ENCODE peak calls at places on chromosomes 2 and 18, in nine cellular contexts. One of them, this sample, is unnamed.

GRCh38 chr2:186410802-186411201 is 75.3 kb upstream of the ZC3H15 start:
- DNase-seq in non-pigmented ciliary epithelial cell: no peak
- DNase-seq in PC-9: no peak
- DNase-seq in NCI-H1417: no peak
- DNase-seq in T-helper 1 cell: no peak
- DNase-seq in T follicular helper cell: no peak
- DNase-seq in ovary: no peak
- DNase-seq in lung: no peak
- DNase-seq in omental fat pad: no peak
- DNase-seq in this sample: no peak

GRCh38 chr18:76256897-76257500 is 238.0 kb downstream of the ZNF516 start:
- DNase-seq in omental fat pad: no peak
- DNase-seq in non-pigmented ciliary epithelial cell: peak
- DNase-seq in NCI-H1417: peak
- DNase-seq in T follicular helper cell: no peak
- DNase-seq in T-helper 1 cell: no peak
- DNase-seq in ovary: peak
- DNase-seq in PC-9: peak
- DNase-seq in lung: no peak
- DNase-seq in this sample: no peak

GRCh38 chr2:201440182-201440581 is 11.1 kb downstream of the TRAK2 start:
- DNase-seq in T follicular helper cell: no peak
- DNase-seq in lung: peak
- DNase-seq in ovary: no peak
- DNase-seq in T-helper 1 cell: no peak
- DNase-seq in PC-9: peak
- DNase-seq in omental fat pad: no peak
- DNase-seq in non-pigmented ciliary epithelial cell: no peak
- DNase-seq in NCI-H1417: peak
- DNase-seq in this sample: no peak

GRCh38 chr2:130899306-130899705 is 62.6 kb downstream of the ARHGEF4 start:
- DNase-seq in T-helper 1 cell: no peak
- DNase-seq in ovary: no peak
- DNase-seq in T follicular helper cell: no peak
- DNase-seq in NCI-H1417: no peak
- DNase-seq in non-pigmented ciliary epithelial cell: no peak
- DNase-seq in omental fat pad: no peak
- DNase-seq in lung: no peak
- DNase-seq in PC-9: no peak
- DNase-seq in this sample: no peak

GRCh38 chr2:43178602-43179542 is 47.5 kb downstream of the ZFP36L2 start:
- DNase-seq in lung: peak
- DNase-seq in ovary: peak
- DNase-seq in NCI-H1417: no peak
- DNase-seq in T-helper 1 cell: no peak
- DNase-seq in omental fat pad: no peak
- DNase-seq in PC-9: peak
- DNase-seq in T follicular helper cell: no peak
- DNase-seq in non-pigmented ciliary epithelial cell: peak
- DNase-seq in this sample: no peak

GRCh38 chr18:78986018-78986481 is 6.4 kb downstream of the SALL3 start:
- DNase-seq in non-pigmented ciliary epithelial cell: no peak
- DNase-seq in T follicular helper cell: no peak
- DNase-seq in NCI-H1417: peak
- DNase-seq in omental fat pad: no peak
- DNase-seq in T-helper 1 cell: no peak
- DNase-seq in lung: no peak
- DNase-seq in PC-9: no peak
- DNase-seq in ovary: no peak
- DNase-seq in this sample: no peak

GRCh38 chr2:44779793-44780192 is 161.7 kb upstream of the SIX3 start:
- DNase-seq in omental fat pad: no peak
- DNase-seq in PC-9: no peak
- DNase-seq in NCI-H1417: no peak
- DNase-seq in lung: no peak
- DNase-seq in non-pigmented ciliary epithelial cell: no peak
- DNase-seq in ovary: no peak
- DNase-seq in T follicular helper cell: no peak
- DNase-seq in T-helper 1 cell: no peak
- DNase-seq in this sample: no peak

GRCh38 chr18:44758821-44759624 is 78.3 kb downstream of the SETBP1 start:
- DNase-seq in PC-9: no peak
- DNase-seq in ovary: no peak
- DNase-seq in T follicular helper cell: no peak
- DNase-seq in omental fat pad: no peak
- DNase-seq in T-helper 1 cell: no peak
- DNase-seq in NCI-H1417: no peak
- DNase-seq in non-pigmented ciliary epithelial cell: no peak
- DNase-seq in lung: no peak
- DNase-seq in this sample: no peak

GRCh38 chr2:190529486-190530104 is 4.9 kb downstream of the NEMP2 start:
- DNase-seq in non-pigmented ciliary epithelial cell: no peak
- DNase-seq in NCI-H1417: no peak
- DNase-seq in ovary: no peak
- DNase-seq in T-helper 1 cell: no peak
- DNase-seq in lung: no peak
- DNase-seq in omental fat pad: no peak
- DNase-seq in T follicular helper cell: no peak
- DNase-seq in PC-9: no peak
- DNase-seq in this sample: no peak

GRCh38 chr2:166410828-166411472 is 35.2 kb upstream of the SCN9A start:
- DNase-seq in lung: no peak
- DNase-seq in omental fat pad: no peak
- DNase-seq in ovary: no peak
- DNase-seq in T-helper 1 cell: no peak
- DNase-seq in T follicular helper cell: no peak
- DNase-seq in PC-9: no peak
- DNase-seq in NCI-H1417: no peak
- DNase-seq in non-pigmented ciliary epithelial cell: peak
- DNase-seq in this sample: no peak

GRCh38 chr2:236166781-236167296 is 1.3 kb downstream of the GBX2 start:
- DNase-seq in non-pigmented ciliary epithelial cell: no peak
- DNase-seq in T-helper 1 cell: no peak
- DNase-seq in lung: no peak
- DNase-seq in omental fat pad: no peak
- DNase-seq in ovary: no peak
- DNase-seq in PC-9: no peak
- DNase-seq in T follicular helper cell: no peak
- DNase-seq in NCI-H1417: peak
- DNase-seq in this sample: no peak

GRCh38 chr18:72544092-72544886 is at the start of gene CBLN2:
- DNase-seq in NCI-H1417: peak
- DNase-seq in non-pigmented ciliary epithelial cell: no peak
- DNase-seq in omental fat pad: no peak
- DNase-seq in ovary: no peak
- DNase-seq in lung: no peak
- DNase-seq in T follicular helper cell: no peak
- DNase-seq in PC-9: peak
- DNase-seq in T-helper 1 cell: no peak
- DNase-seq in this sample: no peak

GRCh38 chr2:43619511-43619910 is 17.5 kb upstream of the PLEKHH2 start:
- DNase-seq in T-helper 1 cell: no peak
- DNase-seq in T follicular helper cell: no peak
- DNase-seq in PC-9: no peak
- DNase-seq in NCI-H1417: no peak
- DNase-seq in ovary: no peak
- DNase-seq in omental fat pad: no peak
- DNase-seq in non-pigmented ciliary epithelial cell: no peak
- DNase-seq in lung: no peak
- DNase-seq in this sample: no peak

GRCh38 chr2:160753960-160754359 is 260.4 kb upstream of the RBMS1 start:
- DNase-seq in NCI-H1417: no peak
- DNase-seq in T follicular helper cell: no peak
- DNase-seq in ovary: no peak
- DNase-seq in PC-9: no peak
- DNase-seq in omental fat pad: no peak
- DNase-seq in non-pigmented ciliary epithelial cell: no peak
- DNase-seq in lung: no peak
- DNase-seq in T-helper 1 cell: no peak
- DNase-seq in this sample: no peak

GRCh38 chr2:199456383-199457146 is 1.2 kb downstream of the SATB2 start:
- DNase-seq in NCI-H1417: peak
- DNase-seq in omental fat pad: no peak
- DNase-seq in PC-9: no peak
- DNase-seq in T-helper 1 cell: no peak
- DNase-seq in ovary: no peak
- DNase-seq in non-pigmented ciliary epithelial cell: no peak
- DNase-seq in T follicular helper cell: no peak
- DNase-seq in lung: no peak
- DNase-seq in this sample: no peak

GRCh38 chr2:113175101-113175628 is 1.4 kb downstream of the PSD4 start:
- DNase-seq in lung: no peak
- DNase-seq in NCI-H1417: no peak
- DNase-seq in PC-9: no peak
- DNase-seq in ovary: no peak
- DNase-seq in T follicular helper cell: peak
- DNase-seq in omental fat pad: no peak
- DNase-seq in T-helper 1 cell: peak
- DNase-seq in non-pigmented ciliary epithelial cell: no peak
- DNase-seq in this sample: peak

GRCh38 chr2:151237422-151238012 is 24.1 kb downstream of the RBM43 start:
- DNase-seq in omental fat pad: no peak
- DNase-seq in ovary: no peak
- DNase-seq in T-helper 1 cell: no peak
- DNase-seq in lung: no peak
- DNase-seq in non-pigmented ciliary epithelial cell: no peak
- DNase-seq in PC-9: no peak
- DNase-seq in NCI-H1417: peak
- DNase-seq in T follicular helper cell: no peak
- DNase-seq in this sample: no peak

GRCh38 chr2:101518470-101519172 is 43.7 kb upstream of the RFX8 start:
- DNase-seq in T-helper 1 cell: no peak
- DNase-seq in non-pigmented ciliary epithelial cell: no peak
- DNase-seq in NCI-H1417: peak
- DNase-seq in lung: peak
- DNase-seq in T follicular helper cell: no peak
- DNase-seq in ovary: peak
- DNase-seq in omental fat pad: no peak
- DNase-seq in PC-9: peak
- DNase-seq in this sample: no peak

GRCh38 chr2:29753676-29754444 is 167.5 kb downstream of the ALK start:
- DNase-seq in PC-9: no peak
- DNase-seq in lung: no peak
- DNase-seq in T-helper 1 cell: no peak
- DNase-seq in T follicular helper cell: no peak
- DNase-seq in NCI-H1417: no peak
- DNase-seq in non-pigmented ciliary epithelial cell: peak
- DNase-seq in omental fat pad: no peak
- DNase-seq in ovary: no peak
- DNase-seq in this sample: no peak

GRCh38 chr2:174051741-174052638 is 86.8 kb upstream of the SP3 start:
- DNase-seq in non-pigmented ciliary epithelial cell: peak
- DNase-seq in ovary: peak
- DNase-seq in T-helper 1 cell: no peak
- DNase-seq in T follicular helper cell: no peak
- DNase-seq in NCI-H1417: no peak
- DNase-seq in PC-9: peak
- DNase-seq in lung: no peak
- DNase-seq in omental fat pad: no peak
- DNase-seq in this sample: no peak

GRCh38 chr18:8912348-8913057 is 190.0 kb upstream of the NDUFV2 start:
- DNase-seq in omental fat pad: no peak
- DNase-seq in NCI-H1417: peak
- DNase-seq in T follicular helper cell: no peak
- DNase-seq in ovary: no peak
- DNase-seq in T-helper 1 cell: no peak
- DNase-seq in non-pigmented ciliary epithelial cell: no peak
- DNase-seq in lung: peak
- DNase-seq in PC-9: peak
- DNase-seq in this sample: no peak

GRCh38 chr2:232586943-232587342 is 36.5 kb downstream of the EIF4E2 start:
- DNase-seq in omental fat pad: no peak
- DNase-seq in NCI-H1417: no peak
- DNase-seq in lung: no peak
- DNase-seq in non-pigmented ciliary epithelial cell: no peak
- DNase-seq in T follicular helper cell: no peak
- DNase-seq in T-helper 1 cell: no peak
- DNase-seq in ovary: no peak
- DNase-seq in PC-9: no peak
- DNase-seq in this sample: no peak

GRCh38 chr2:37324536-37324785 is 172 bp downstream of the PRKD3 start:
- DNase-seq in omental fat pad: peak
- DNase-seq in non-pigmented ciliary epithelial cell: no peak
- DNase-seq in NCI-H1417: no peak
- DNase-seq in ovary: peak
- DNase-seq in PC-9: no peak
- DNase-seq in T follicular helper cell: peak
- DNase-seq in lung: peak
- DNase-seq in T-helper 1 cell: peak
- DNase-seq in this sample: peak

GRCh38 chr2:14828223-14828622 is 195.7 kb downstream of the LRATD1 start:
- DNase-seq in ovary: no peak
- DNase-seq in T-helper 1 cell: no peak
- DNase-seq in NCI-H1417: no peak
- DNase-seq in lung: no peak
- DNase-seq in PC-9: no peak
- DNase-seq in T follicular helper cell: no peak
- DNase-seq in non-pigmented ciliary epithelial cell: no peak
- DNase-seq in omental fat pad: no peak
- DNase-seq in this sample: no peak